ENCODE peak calls at places on chromosomes 11 and 22, in ten cellular contexts. J is choroid plexus epithelial cell; I is stimulated activated CD4-positive, alpha-beta T cell treated with anti-CD3 and anti-CD28 coated beads, Interleukin-15, amount 100 ng/mL, for 1 hour; K is EH; H is LHCN-M2; W is T1000; T is MCF 10A; E is ureter; D is IMR-90; O is RWPE1. M is an unnamed sample.

GRCh38 chr11:86288776-86289507 is 13.1 kb upstream of the HIKESHI start:
- DNase-seq in J (no peak), I (no peak), K (no peak), H (no peak), W (no peak), T (no peak), E (no peak), D (no peak), O (no peak), M (no peak)

GRCh38 chr11:46114961-46115360 is 6.3 kb downstream of the PHF21A start:
- DNase-seq in J (no peak), I (no peak), K (no peak), H (no peak), W (no peak), T (no peak), E (no peak), D (no peak), O (no peak), M (no peak)

GRCh38 chr11:11661356-11662040 is 39.7 kb upstream of the GALNT18 start:
- DNase-seq in J (no peak), I (no peak), K (no peak), H (no peak), W (no peak), T (no peak), E (no peak), D (no peak), O (no peak), M (no peak)

GRCh38 chr11:118789501-118790356 is 1.2 kb downstream of the DDX6 start:
- DNase-seq in J (peak), I (no peak), K (peak), H (peak), W (no peak), T (peak), E (peak), D (no peak), O (peak), M (no peak)

GRCh38 chr11:77124041-77124440 is 4.0 kb upstream of the MYO7A start:
- DNase-seq in J (no peak), I (no peak), K (no peak), H (no peak), W (no peak), T (no peak), E (no peak), D (no peak), O (no peak), M (no peak)

GRCh38 chr11:113505046-113505445 is 29.8 kb upstream of the DRD2 start:
- DNase-seq in J (no peak), I (no peak), K (no peak), H (no peak), W (no peak), T (no peak), E (peak), D (no peak), O (no peak), M (peak)

GRCh38 chr11:44754876-44755552 is 28.3 kb downstream of the TSPAN18 start:
- DNase-seq in J (no peak), I (no peak), K (no peak), H (no peak), W (no peak), T (no peak), E (no peak), D (no peak), O (no peak), M (no peak)

GRCh38 chr11:44623716-44624491 is 58.4 kb downstream of the CD82 start:
- DNase-seq in J (no peak), I (no peak), K (no peak), H (peak), W (no peak), T (no peak), E (peak), D (peak), O (no peak), M (peak)

GRCh38 chr11:3171931-3172560 is 6.9 kb upstream of the OSBPL5 start:
- DNase-seq in J (no peak), I (no peak), K (no peak), H (no peak), W (no peak), T (no peak), E (peak), D (no peak), O (no peak), M (no peak)

GRCh38 chr11:123062892-123063395 is 1.0 kb upstream of the HSPA8 start:
- DNase-seq in J (peak), I (no peak), K (no peak), H (no peak), W (no peak), T (no peak), E (no peak), D (peak), O (no peak), M (no peak)

GRCh38 chr11:12629601-12630313 is 44.5 kb upstream of the TEAD1 start:
- DNase-seq in J (peak), I (no peak), K (peak), H (peak), W (no peak), T (peak), E (no peak), D (peak), O (no peak), M (no peak)

GRCh38 chr22:36998620-36999351 is 20.5 kb downstream of the TST start:
- DNase-seq in J (peak), I (no peak), K (peak), H (peak), W (no peak), T (peak), E (no peak), D (peak), O (peak), M (no peak)

GRCh38 chr11:131522851-131523250 is 152.4 kb downstream of the NTM start:
- DNase-seq in J (no peak), I (no peak), K (no peak), H (peak), W (no peak), T (no peak), E (no peak), D (no peak), O (no peak), M (no peak)

GRCh38 chr11:41935795-41936194 is 476.3 kb upstream of the LRRC4C start:
- DNase-seq in J (no peak), I (no peak), K (no peak), H (no peak), W (no peak), T (no peak), E (no peak), D (no peak), O (no peak), M (no peak)

M was measured in osteocyte.